ENCODE peak calls at places on chromosomes 7 and 10, in seven cellular contexts. P is GM12878, V is SK-N-SH, Y is K562, M is HCT116, A is Panc1, O is H1. I is an unnamed sample.

GRCh38 chr7:94974436-94974835 is 67.0 kb downstream of the PPP1R9A start:
- DNase-seq in P (no peak), V (no peak), Y (no peak), M (no peak), A (no peak), O (no peak), I (no peak)

GRCh38 chr10:113096111-113097045 is 146.3 kb downstream of the TCF7L2 start:
- DNase-seq in P (no peak), V (no peak), Y (no peak), M (no peak), A (no peak), O (no peak), I (no peak)

GRCh38 chr7:41821521-41822213 is 118.8 kb upstream of the INHBA start:
- DNase-seq in P (no peak), V (no peak), Y (no peak), M (no peak), A (no peak), O (no peak), I (no peak)

GRCh38 chr7:39614299-39614698 is 9.1 kb upstream of the RALA start:
- DNase-seq in P (no peak), V (no peak), Y (peak; percentile 34), M (no peak), A (no peak), O (no peak), I (no peak)

GRCh38 chr7:134562136-134562535 is 13.2 kb downstream of the AKR1B15 start:
- DNase-seq in P (no peak), V (no peak), Y (no peak), M (no peak), A (no peak), O (no peak), I (no peak)

GRCh38 chr10:98235876-98236275 is 32.1 kb downstream of the LOXL4 start:
- DNase-seq in P (no peak), V (no peak), Y (peak; percentile 27), M (no peak), A (no peak), O (no peak), I (no peak)

GRCh38 chr10:60808031-60808430 is 29.8 kb downstream of the CDK1 start:
- DNase-seq in P (no peak), V (no peak), Y (no peak), M (no peak), A (no peak), O (no peak), I (no peak)

GRCh38 chr7:152076324-152076821 is 50.9 kb downstream of the GALNT11 start:
- DNase-seq in P (no peak), V (peak; percentile 39), Y (peak; percentile 62), M (peak; percentile 16), A (peak; percentile 8), O (peak; percentile 77), I (peak; percentile 18)

GRCh38 chr7:132065193-132065972 is 509.0 kb upstream of the PODXL start:
- DNase-seq in P (no peak), V (peak; percentile 41), Y (no peak), M (peak; percentile 39), A (peak; percentile 88), O (no peak), I (no peak)

GRCh38 chr7:129908181-129908580 is 44.6 kb downstream of the UBE2H start:
- DNase-seq in P (no peak), V (no peak), Y (no peak), M (no peak), A (no peak), O (no peak), I (no peak)

GRCh38 chr7:66183700-66184099 is 21.4 kb upstream of the TPST1 start:
- DNase-seq in P (no peak), V (no peak), Y (no peak), M (no peak), A (no peak), O (no peak), I (no peak)

GRCh38 chr7:133360201-133360600 is 107.3 kb downstream of the EXOC4 start:
- DNase-seq in P (no peak), V (no peak), Y (no peak), M (no peak), A (no peak), O (no peak), I (no peak)

GRCh38 chr10:113576853-113577252 is 24.0 kb downstream of the HABP2 start:
- DNase-seq in P (no peak), V (no peak), Y (no peak), M (no peak), A (no peak), O (peak; percentile 53), I (no peak)

GRCh38 chr10:29245476-29245875 is 43.4 kb upstream of the LYZL1 start:
- DNase-seq in P (no peak), V (no peak), Y (no peak), M (no peak), A (no peak), O (no peak), I (no peak)

GRCh38 chr7:149624006-149624405 is 126.4 kb upstream of the ZNF746 start:
- DNase-seq in P (no peak), V (peak; percentile 75), Y (peak; percentile 77), M (no peak), A (no peak), O (no peak), I (peak; percentile 26)

GRCh38 chr7:134004829-134005505 is 122.2 kb upstream of the LRGUK start:
- DNase-seq in P (no peak), V (no peak), Y (peak; percentile 30), M (no peak), A (no peak), O (no peak), I (no peak)

GRCh38 chr10:61110188-61110844 is 166.3 kb upstream of the RHOBTB1 start:
- DNase-seq in P (no peak), V (no peak), Y (no peak), M (no peak), A (no peak), O (no peak), I (no peak)

GRCh38 chr10:128875955-128876354 is 591.1 kb upstream of the MGMT start:
- DNase-seq in P (no peak), V (no peak), Y (no peak), M (no peak), A (no peak), O (no peak), I (no peak)

GRCh38 chr7:98470131-98470985 is 69.5 kb upstream of the BAIAP2L1 start:
- DNase-seq in P (no peak), V (peak; percentile 94), Y (peak; percentile 86), M (no peak), A (no peak), O (peak; percentile 98), I (no peak)

GRCh38 chr10:14163374-14164125 is 167.2 kb downstream of the FRMD4A start:
- DNase-seq in P (no peak), V (no peak), Y (no peak), M (no peak), A (no peak), O (no peak), I (no peak)

GRCh38 chr7:25116621-25117020 is 8.4 kb downstream of the CYCS start:
- DNase-seq in P (no peak), V (no peak), Y (peak; percentile 12), M (no peak), A (no peak), O (no peak), I (no peak)

GRCh38 chr10:36021096-36021495 is 379.0 kb upstream of the FZD8 start:
- DNase-seq in P (no peak), V (no peak), Y (no peak), M (no peak), A (no peak), O (no peak), I (no peak)

GRCh38 chr7:80806653-80807052 is 112.2 kb downstream of the SEMA3C start:
- DNase-seq in P (no peak), V (no peak), Y (no peak), M (no peak), A (no peak), O (no peak), I (no peak)

DNA sequence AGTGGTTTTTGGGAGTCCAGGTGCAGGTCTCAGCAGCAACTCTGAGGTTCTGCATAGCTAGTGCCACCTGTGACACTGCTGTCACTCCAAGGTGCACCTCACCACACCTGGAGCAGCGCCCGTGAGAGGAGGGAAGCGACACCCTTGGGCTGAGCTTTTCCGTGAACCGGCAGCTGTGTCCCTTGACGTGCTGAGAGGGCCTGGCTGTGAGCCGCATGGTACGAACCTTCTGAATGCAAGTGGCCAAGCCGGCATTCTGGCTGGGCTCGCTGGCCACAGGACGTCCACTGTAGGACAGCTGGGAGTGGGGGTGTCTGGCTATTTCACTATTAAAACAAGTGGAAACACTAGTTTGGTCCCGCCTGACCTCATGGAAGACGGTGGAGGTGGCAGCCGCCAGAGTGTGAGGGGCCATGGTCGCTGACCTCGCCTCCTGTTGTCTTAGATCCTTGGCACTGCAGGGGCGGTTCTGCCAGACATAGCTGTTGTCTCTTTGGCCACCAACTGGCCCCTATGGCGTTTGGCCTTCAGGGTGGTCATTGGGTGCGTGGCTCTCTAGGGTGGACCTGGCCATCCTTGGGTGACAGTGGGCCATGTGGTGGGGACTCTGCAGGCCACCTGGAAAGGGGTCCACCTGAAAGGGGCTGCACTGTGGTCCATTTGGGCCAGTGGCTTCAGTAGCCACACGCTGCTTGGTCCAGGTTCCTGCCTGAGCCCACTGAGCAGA is 12.9 kb downstream of the INPP5A start:
- DNase-seq in P (no peak), V (peak; percentile 11), Y (no peak), M (no peak), A (no peak), O (no peak), I (no peak)
- TF ChIP-seq SIN3A in P (no peak), V (no peak), Y (no peak), M (no peak), A (no peak), O (no peak), I (no peak)

DNA sequence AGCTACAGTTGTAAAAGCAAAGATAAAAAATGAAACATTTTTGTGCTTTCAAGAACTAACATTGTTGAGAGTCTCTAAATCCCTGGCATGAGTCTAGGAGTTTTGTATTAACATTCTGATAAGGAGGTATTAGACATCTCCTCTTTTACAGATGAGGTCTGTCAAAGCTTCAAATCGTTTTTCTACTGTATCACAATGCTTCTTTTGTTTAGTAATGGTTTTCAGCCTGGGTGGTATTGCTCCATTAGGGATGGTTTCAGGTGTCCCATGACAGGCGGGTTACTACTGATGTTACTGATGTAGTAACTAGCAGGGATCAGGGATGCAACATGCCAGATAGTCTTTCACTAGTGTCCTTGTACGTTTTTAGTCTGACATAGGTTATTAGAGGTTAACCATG is 27.4 kb downstream of the STAM start:
- DNase-seq in P (no peak), V (no peak), Y (no peak), M (no peak), A (no peak), O (no peak), I (peak; percentile 91)
- TF ChIP-seq SIN3A in P (no peak), V (no peak), Y (no peak), M (no peak), A (no peak), O (no peak), I (no peak)

DNA sequence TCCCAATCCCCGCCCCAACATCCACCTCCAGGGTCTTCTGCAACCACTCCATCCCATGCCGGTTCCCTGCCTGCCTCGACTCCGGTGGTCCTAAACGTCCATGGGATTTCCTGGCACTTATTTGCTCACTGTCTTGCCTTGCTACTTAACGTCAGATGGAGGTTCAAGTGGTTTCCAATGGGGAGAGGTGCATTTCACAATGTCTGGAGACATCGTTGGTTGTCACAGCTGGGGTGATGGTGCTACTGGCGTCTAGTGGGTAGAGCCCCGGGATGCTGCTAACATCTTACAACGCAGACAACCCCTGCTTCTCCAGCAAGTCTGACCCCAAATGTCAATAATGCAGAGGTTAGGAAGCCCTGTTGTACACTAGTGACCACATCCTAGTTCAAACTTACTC is 82.9 kb upstream of the ANLN start:
- DNase-seq in P (no peak), V (no peak), Y (no peak), M (no peak), A (no peak), O (peak; percentile 24), I (no peak)
- TF ChIP-seq SIN3A in P (no peak), V (no peak), Y (no peak), M (no peak), A (no peak), O (no peak), I (no peak)

GRCh38 chr10:25125151-25125550 is 49.6 kb upstream of the GPR158 start:
- DNase-seq in P (no peak), V (peak; percentile 9), Y (no peak), M (no peak), A (no peak), O (peak; percentile 54), I (no peak)
- TF ChIP-seq SIN3A in P (no peak), V (no peak), Y (no peak), M (no peak), A (no peak), O (no peak), I (no peak)